ENCODE peak calls at places on chromosomes 16 and 17, in eight cellular contexts. D is HT1080; Q is GM12865; B is GM13976; M is activated CD4-positive, CD25-positive, alpha-beta regulatory T cell; X is stimulated activated CD8-positive, alpha-beta memory T cell treated with anti-CD3 and anti-CD28 coated beads, Interleukin-2, amount 100 ng/mL, for 48 hours; I is NB4; H is mesothelial cell of epicardium. N is an unnamed sample.

GRCh38 chr17:27492470-27492869 is 36.2 kb downstream of the KSR1 start:
- DNase-seq in D (no peak), Q (no peak), B (no peak), M (no peak), X (no peak), I (no peak), H (no peak), N (no peak)

GRCh38 chr17:40121191-40121885 is 433 bp upstream of the MSL1 start:
- DNase-seq in D (no peak), Q (peak), B (peak), M (no peak), X (no peak), I (no peak), H (no peak), N (peak)

GRCh38 chr17:42182927-42183734 is 2.1 kb downstream of the HCRT start:
- DNase-seq in D (peak), Q (no peak), B (no peak), M (no peak), X (no peak), I (no peak), H (no peak), N (no peak)

GRCh38 chr16:77238593-77238992 is 39.4 kb downstream of the SYCE1L start:
- DNase-seq in D (no peak), Q (no peak), B (no peak), M (no peak), X (no peak), I (no peak), H (no peak), N (no peak)

GRCh38 chr17:62080647-62081046 is 15.6 kb upstream of the MED13 start:
- DNase-seq in D (no peak), Q (no peak), B (no peak), M (no peak), X (no peak), I (no peak), H (no peak), N (no peak)

GRCh38 chr16:54194008-54194731 is 92.4 kb downstream of the IRX3 start:
- DNase-seq in D (no peak), Q (no peak), B (no peak), M (no peak), X (no peak), I (peak), H (no peak), N (peak)

GRCh38 chr17:71975998-71976649 is 144.7 kb upstream of the SOX9 start:
- DNase-seq in D (peak), Q (no peak), B (no peak), M (no peak), X (no peak), I (peak), H (no peak), N (no peak)

GRCh38 chr16:1941924-1942809 is 832 bp downstream of the MSRB1 start:
- DNase-seq in D (peak), Q (no peak), B (no peak), M (no peak), X (no peak), I (peak), H (no peak), N (peak)

GRCh38 chr17:74491645-74492044 is 25.2 kb downstream of the CD300A start:
- DNase-seq in D (no peak), Q (no peak), B (peak), M (no peak), X (no peak), I (peak), H (no peak), N (no peak)

GRCh38 chr16:50259334-50260205 is 6.8 kb upstream of the ADCY7 start:
- DNase-seq in D (no peak), Q (no peak), B (no peak), M (no peak), X (no peak), I (peak), H (no peak), N (peak)

GRCh38 chr16:25707982-25708583 is 16.3 kb downstream of the HS3ST4 start:
- DNase-seq in D (peak), Q (peak), B (peak), M (no peak), X (no peak), I (peak), H (no peak), N (peak)

GRCh38 chr17:74521701-74522201 is 9.5 kb downstream of the CD300LB start:
- DNase-seq in D (no peak), Q (peak), B (peak), M (no peak), X (no peak), I (peak), H (no peak), N (no peak)

GRCh38 chr17:74045608-74046007 is 157.9 kb upstream of the RPL38 start:
- DNase-seq in D (peak), Q (no peak), B (no peak), M (no peak), X (no peak), I (no peak), H (no peak), N (no peak)

GRCh38 chr16:89599451-89599858 is 14.0 kb upstream of the DPEP1 start:
- DNase-seq in D (peak), Q (peak), B (peak), M (no peak), X (no peak), I (peak), H (no peak), N (peak)

GRCh38 chr16:64152010-64152767 is 969.7 kb downstream of the CDH11 start:
- DNase-seq in D (no peak), Q (no peak), B (no peak), M (no peak), X (no peak), I (no peak), H (no peak), N (no peak)

GRCh38 chr16:55495616-55496289 is 13.1 kb upstream of the LPCAT2 start:
- DNase-seq in D (no peak), Q (no peak), B (peak), M (no peak), X (no peak), I (no peak), H (no peak), N (peak)

GRCh38 chr17:63647065-63647725 is 25.0 kb downstream of the MAP3K3 start:
- DNase-seq in D (peak), Q (no peak), B (no peak), M (no peak), X (no peak), I (no peak), H (no peak), N (peak)

GRCh38 chr17:19398301-19399181 is 11.6 kb upstream of the MFAP4 start:
- DNase-seq in D (peak), Q (no peak), B (no peak), M (no peak), X (no peak), I (peak), H (no peak), N (no peak)

GRCh38 chr16:84881702-84882521 is 62.1 kb downstream of the CRISPLD2 start:
- DNase-seq in D (peak), Q (no peak), B (no peak), M (no peak), X (no peak), I (no peak), H (no peak), N (no peak)

GRCh38 chr16:67415872-67416793 is at the start of gene ZDHHC1:
- DNase-seq in D (peak), Q (peak), B (peak), M (no peak), X (peak), I (no peak), H (peak), N (peak)

GRCh38 chr16:81723098-81723723 is 55.9 kb upstream of the PLCG2 start:
- DNase-seq in D (peak), Q (peak), B (peak), M (peak), X (no peak), I (peak), H (no peak), N (peak)

GRCh38 chr17:5562172-5562571 is 22.1 kb downstream of the NLRP1 start:
- DNase-seq in D (no peak), Q (no peak), B (no peak), M (no peak), X (no peak), I (no peak), H (no peak), N (no peak)

GRCh38 chr16:58381661-58382060 is 10.6 kb upstream of the GINS3 start:
- DNase-seq in D (no peak), Q (no peak), B (no peak), M (no peak), X (no peak), I (no peak), H (no peak), N (no peak)

GRCh38 chr16:81127051-81127450 is 30.9 kb upstream of the GCSH start:
- DNase-seq in D (peak), Q (no peak), B (no peak), M (no peak), X (no peak), I (no peak), H (no peak), N (no peak)

GRCh38 chr16:83336630-83337029 is 471.1 kb upstream of the HSBP1 start:
- DNase-seq in D (peak), Q (no peak), B (no peak), M (no peak), X (no peak), I (no peak), H (no peak), N (peak)

GRCh38 chr17:82056729-82057621 is 5.3 kb downstream of the GPS1 start:
- DNase-seq in D (no peak), Q (no peak), B (no peak), M (no peak), X (no peak), I (no peak), H (no peak), N (no peak)

GRCh38 chr17:38727661-38728220 is 2.4 kb upstream of the CISD3 start:
- DNase-seq in D (no peak), Q (peak), B (no peak), M (no peak), X (no peak), I (no peak), H (no peak), N (no peak)

GRCh38 chr17:15341385-15341849 is at the start of gene TEKT3:
- DNase-seq in D (no peak), Q (no peak), B (peak), M (no peak), X (peak), I (no peak), H (peak), N (peak)

GRCh38 chr16:28317040-28317880 is 24.9 kb downstream of the SBK1 start:
- DNase-seq in D (peak), Q (peak), B (peak), M (peak), X (peak), I (peak), H (no peak), N (peak)

GRCh38 chr17:68705331-68706166 is 104.4 kb upstream of the FAM20A start:
- DNase-seq in D (no peak), Q (no peak), B (no peak), M (no peak), X (no peak), I (no peak), H (no peak), N (no peak)

GRCh38 chr17:63282455-63282854 is 163.7 kb downstream of the CYB561 start:
- DNase-seq in D (no peak), Q (peak), B (no peak), M (no peak), X (no peak), I (no peak), H (no peak), N (no peak)

GRCh38 chr17:17042851-17043667 is 802 bp downstream of the MPRIP start:
- DNase-seq in D (peak), Q (peak), B (no peak), M (no peak), X (no peak), I (peak), H (no peak), N (peak)

GRCh38 chr17:50213026-50214015 is 11.9 kb upstream of the COL1A1 start:
- DNase-seq in D (no peak), Q (peak), B (peak), M (no peak), X (peak), I (peak), H (no peak), N (no peak)

GRCh38 chr17:78316115-78316866 is 43.6 kb downstream of the SOCS3 start:
- DNase-seq in D (no peak), Q (no peak), B (peak), M (no peak), X (no peak), I (no peak), H (no peak), N (no peak)

GRCh38 chr17:39564201-39564828 is 43.4 kb downstream of the NEUROD2 start:
- DNase-seq in D (peak), Q (no peak), B (no peak), M (no peak), X (no peak), I (no peak), H (no peak), N (peak)

GRCh38 chr17:41494524-41494923 is 4.8 kb upstream of the KRT36 start:
- DNase-seq in D (peak), Q (no peak), B (no peak), M (no peak), X (no peak), I (no peak), H (no peak), N (no peak)

GRCh38 chr17:45666046-45666600 is 118.0 kb upstream of the CRHR1 start:
- DNase-seq in D (no peak), Q (no peak), B (no peak), M (no peak), X (no peak), I (peak), H (no peak), N (no peak)

N was measured in cardiac muscle cell.